ENCODE peak calls at places on chromosome 6, in nine cellular contexts. One of them, this sample, is unnamed.

GRCh38 chr6:169722362-169723199 is 1.7 kb downstream of the PHF10 start:
- DNase-seq in pancreas: peak
- DNase-seq in endothelial cell: peak
- DNase-seq in nephron progenitor cell: peak
- DNase-seq in H9: peak
- DNase-seq in IMR-90: peak
- DNase-seq in breast epithelium: peak
- DNase-seq in ovary: peak
- DNase-seq in WERI-Rb-1: no peak
- DNase-seq in this sample: no peak

GRCh38 chr6:163520956-163521355 is 106.4 kb downstream of the QKI start:
- DNase-seq in pancreas: no peak
- DNase-seq in endothelial cell: no peak
- DNase-seq in nephron progenitor cell: no peak
- DNase-seq in H9: no peak
- DNase-seq in IMR-90: no peak
- DNase-seq in breast epithelium: no peak
- DNase-seq in ovary: no peak
- DNase-seq in WERI-Rb-1: no peak
- DNase-seq in this sample: no peak

GRCh38 chr6:114281496-114281895 is 61.3 kb downstream of the HS3ST5 start:
- DNase-seq in pancreas: no peak
- DNase-seq in endothelial cell: no peak
- DNase-seq in nephron progenitor cell: no peak
- DNase-seq in H9: no peak
- DNase-seq in IMR-90: no peak
- DNase-seq in breast epithelium: no peak
- DNase-seq in ovary: no peak
- DNase-seq in WERI-Rb-1: no peak
- DNase-seq in this sample: no peak

GRCh38 chr6:149031545-149032317 is 284.9 kb downstream of the UST start:
- DNase-seq in pancreas: no peak
- DNase-seq in endothelial cell: no peak
- DNase-seq in nephron progenitor cell: no peak
- DNase-seq in H9: no peak
- DNase-seq in IMR-90: peak
- DNase-seq in breast epithelium: peak
- DNase-seq in ovary: peak
- DNase-seq in WERI-Rb-1: no peak
- DNase-seq in this sample: no peak

GRCh38 chr6:32426338-32426737 is 13.3 kb upstream of the HLA-DRA start:
- DNase-seq in pancreas: no peak
- DNase-seq in endothelial cell: no peak
- DNase-seq in nephron progenitor cell: no peak
- DNase-seq in H9: no peak
- DNase-seq in IMR-90: no peak
- DNase-seq in breast epithelium: no peak
- DNase-seq in ovary: no peak
- DNase-seq in WERI-Rb-1: no peak
- DNase-seq in this sample: no peak

GRCh38 chr6:112160745-112161144 is 73.4 kb downstream of the FAM229B start:
- DNase-seq in pancreas: no peak
- DNase-seq in endothelial cell: no peak
- DNase-seq in nephron progenitor cell: no peak
- DNase-seq in H9: no peak
- DNase-seq in IMR-90: peak
- DNase-seq in breast epithelium: no peak
- DNase-seq in ovary: no peak
- DNase-seq in WERI-Rb-1: no peak
- DNase-seq in this sample: no peak

GRCh38 chr6:137112067-137112355 is 61.4 kb downstream of the IL22RA2 start:
- DNase-seq in pancreas: no peak
- DNase-seq in endothelial cell: no peak
- DNase-seq in nephron progenitor cell: no peak
- DNase-seq in H9: no peak
- DNase-seq in IMR-90: peak
- DNase-seq in breast epithelium: no peak
- DNase-seq in ovary: no peak
- DNase-seq in WERI-Rb-1: no peak
- DNase-seq in this sample: no peak

GRCh38 chr6:160393966-160394653 is 45.9 kb downstream of the SLC22A3 start:
- DNase-seq in pancreas: peak
- DNase-seq in endothelial cell: no peak
- DNase-seq in nephron progenitor cell: no peak
- DNase-seq in H9: peak
- DNase-seq in IMR-90: no peak
- DNase-seq in breast epithelium: no peak
- DNase-seq in ovary: no peak
- DNase-seq in WERI-Rb-1: no peak
- DNase-seq in this sample: no peak

GRCh38 chr6:148445620-148446019 is 103.0 kb downstream of the SASH1 start:
- DNase-seq in pancreas: no peak
- DNase-seq in endothelial cell: no peak
- DNase-seq in nephron progenitor cell: no peak
- DNase-seq in H9: no peak
- DNase-seq in IMR-90: peak
- DNase-seq in breast epithelium: no peak
- DNase-seq in ovary: no peak
- DNase-seq in WERI-Rb-1: no peak
- DNase-seq in this sample: no peak

GRCh38 chr6:24313477-24314141 is 44.2 kb downstream of the DCDC2 start:
- DNase-seq in pancreas: peak
- DNase-seq in endothelial cell: peak
- DNase-seq in nephron progenitor cell: no peak
- DNase-seq in H9: peak
- DNase-seq in IMR-90: peak
- DNase-seq in breast epithelium: no peak
- DNase-seq in ovary: no peak
- DNase-seq in WERI-Rb-1: no peak
- DNase-seq in this sample: no peak

GRCh38 chr6:126170433-126170832 is 169.5 kb upstream of the CENPW start:
- DNase-seq in pancreas: no peak
- DNase-seq in endothelial cell: no peak
- DNase-seq in nephron progenitor cell: no peak
- DNase-seq in H9: no peak
- DNase-seq in IMR-90: no peak
- DNase-seq in breast epithelium: no peak
- DNase-seq in ovary: no peak
- DNase-seq in WERI-Rb-1: no peak
- DNase-seq in this sample: no peak

GRCh38 chr6:126170875-126171489 is 168.9 kb upstream of the CENPW start:
- DNase-seq in pancreas: peak
- DNase-seq in endothelial cell: peak
- DNase-seq in nephron progenitor cell: no peak
- DNase-seq in H9: no peak
- DNase-seq in IMR-90: peak
- DNase-seq in breast epithelium: no peak
- DNase-seq in ovary: no peak
- DNase-seq in WERI-Rb-1: peak
- DNase-seq in this sample: no peak

GRCh38 chr6:126175251-126175650 is 164.7 kb upstream of the CENPW start:
- DNase-seq in pancreas: no peak
- DNase-seq in endothelial cell: no peak
- DNase-seq in nephron progenitor cell: no peak
- DNase-seq in H9: no peak
- DNase-seq in IMR-90: peak
- DNase-seq in breast epithelium: no peak
- DNase-seq in ovary: no peak
- DNase-seq in WERI-Rb-1: no peak
- DNase-seq in this sample: no peak

GRCh38 chr6:126174697-126175096 is 165.2 kb upstream of the CENPW start:
- DNase-seq in pancreas: no peak
- DNase-seq in endothelial cell: no peak
- DNase-seq in nephron progenitor cell: no peak
- DNase-seq in H9: no peak
- DNase-seq in IMR-90: no peak
- DNase-seq in breast epithelium: no peak
- DNase-seq in ovary: no peak
- DNase-seq in WERI-Rb-1: no peak
- DNase-seq in this sample: no peak

DNA sequence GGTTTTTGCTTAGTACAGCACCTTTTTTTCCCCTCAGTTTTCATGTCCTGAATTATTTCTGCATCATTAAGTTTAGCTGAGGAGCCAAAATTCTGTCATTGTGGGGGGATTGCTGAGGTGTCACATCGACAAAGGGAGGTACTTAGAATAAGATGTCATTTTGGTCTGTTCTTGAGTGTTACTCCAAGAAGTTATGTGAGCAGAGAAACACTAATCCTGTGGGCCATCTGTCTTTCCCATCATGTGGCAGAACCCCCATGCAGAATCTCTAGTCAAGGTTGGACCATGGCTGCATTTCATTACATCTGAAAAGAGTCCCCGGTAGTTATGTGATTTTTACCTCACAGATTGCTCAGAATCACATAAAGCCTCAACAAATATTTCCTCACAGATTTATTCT is 167.8 kb upstream of the CENPW start:
- DNase-seq in pancreas: no peak
- DNase-seq in endothelial cell: no peak
- DNase-seq in nephron progenitor cell: no peak
- DNase-seq in H9: no peak
- DNase-seq in IMR-90: no peak
- DNase-seq in breast epithelium: no peak
- DNase-seq in ovary: no peak
- DNase-seq in WERI-Rb-1: peak
- DNase-seq in this sample: no peak
- TF ChIP-seq CTCF in pancreas: no peak
- TF ChIP-seq CTCF in endothelial cell: no peak
- TF ChIP-seq CTCF in nephron progenitor cell: no peak
- TF ChIP-seq CTCF in H9: no peak
- TF ChIP-seq CTCF in IMR-90: no peak
- TF ChIP-seq CTCF in breast epithelium: no peak
- TF ChIP-seq CTCF in ovary: no peak
- TF ChIP-seq CTCF in WERI-Rb-1: no peak
- TF ChIP-seq CTCF in this sample: no peak

GRCh38 chr6:113187671-113188070 is 669.5 kb upstream of the MARCKS start:
- DNase-seq in pancreas: no peak
- DNase-seq in endothelial cell: no peak
- DNase-seq in nephron progenitor cell: no peak
- DNase-seq in H9: no peak
- DNase-seq in IMR-90: peak
- DNase-seq in breast epithelium: no peak
- DNase-seq in ovary: no peak
- DNase-seq in WERI-Rb-1: no peak
- DNase-seq in this sample: no peak

GRCh38 chr6:113185299-113185698 is 671.8 kb upstream of the MARCKS start:
- DNase-seq in pancreas: no peak
- DNase-seq in endothelial cell: no peak
- DNase-seq in nephron progenitor cell: no peak
- DNase-seq in H9: no peak
- DNase-seq in IMR-90: peak
- DNase-seq in breast epithelium: no peak
- DNase-seq in ovary: no peak
- DNase-seq in WERI-Rb-1: no peak
- DNase-seq in this sample: no peak

GRCh38 chr6:113194090-113194489 is 663.1 kb upstream of the MARCKS start:
- DNase-seq in pancreas: no peak
- DNase-seq in endothelial cell: no peak
- DNase-seq in nephron progenitor cell: no peak
- DNase-seq in H9: no peak
- DNase-seq in IMR-90: no peak
- DNase-seq in breast epithelium: no peak
- DNase-seq in ovary: no peak
- DNase-seq in WERI-Rb-1: no peak
- DNase-seq in this sample: no peak

GRCh38 chr6:113184736-113185135 is 672.4 kb upstream of the MARCKS start:
- DNase-seq in pancreas: peak
- DNase-seq in endothelial cell: no peak
- DNase-seq in nephron progenitor cell: no peak
- DNase-seq in H9: no peak
- DNase-seq in IMR-90: peak
- DNase-seq in breast epithelium: no peak
- DNase-seq in ovary: no peak
- DNase-seq in WERI-Rb-1: no peak
- DNase-seq in this sample: no peak

GRCh38 chr6:113190170-113190569 is 667.0 kb upstream of the MARCKS start:
- DNase-seq in pancreas: no peak
- DNase-seq in endothelial cell: peak
- DNase-seq in nephron progenitor cell: no peak
- DNase-seq in H9: no peak
- DNase-seq in IMR-90: no peak
- DNase-seq in breast epithelium: no peak
- DNase-seq in ovary: no peak
- DNase-seq in WERI-Rb-1: peak
- DNase-seq in this sample: no peak
- TF ChIP-seq CTCF in pancreas: no peak
- TF ChIP-seq CTCF in endothelial cell: no peak
- TF ChIP-seq CTCF in nephron progenitor cell: no peak
- TF ChIP-seq CTCF in H9: peak
- TF ChIP-seq CTCF in IMR-90: no peak
- TF ChIP-seq CTCF in breast epithelium: no peak
- TF ChIP-seq CTCF in ovary: no peak
- TF ChIP-seq CTCF in WERI-Rb-1: peak
- TF ChIP-seq CTCF in this sample: peak

DNA sequence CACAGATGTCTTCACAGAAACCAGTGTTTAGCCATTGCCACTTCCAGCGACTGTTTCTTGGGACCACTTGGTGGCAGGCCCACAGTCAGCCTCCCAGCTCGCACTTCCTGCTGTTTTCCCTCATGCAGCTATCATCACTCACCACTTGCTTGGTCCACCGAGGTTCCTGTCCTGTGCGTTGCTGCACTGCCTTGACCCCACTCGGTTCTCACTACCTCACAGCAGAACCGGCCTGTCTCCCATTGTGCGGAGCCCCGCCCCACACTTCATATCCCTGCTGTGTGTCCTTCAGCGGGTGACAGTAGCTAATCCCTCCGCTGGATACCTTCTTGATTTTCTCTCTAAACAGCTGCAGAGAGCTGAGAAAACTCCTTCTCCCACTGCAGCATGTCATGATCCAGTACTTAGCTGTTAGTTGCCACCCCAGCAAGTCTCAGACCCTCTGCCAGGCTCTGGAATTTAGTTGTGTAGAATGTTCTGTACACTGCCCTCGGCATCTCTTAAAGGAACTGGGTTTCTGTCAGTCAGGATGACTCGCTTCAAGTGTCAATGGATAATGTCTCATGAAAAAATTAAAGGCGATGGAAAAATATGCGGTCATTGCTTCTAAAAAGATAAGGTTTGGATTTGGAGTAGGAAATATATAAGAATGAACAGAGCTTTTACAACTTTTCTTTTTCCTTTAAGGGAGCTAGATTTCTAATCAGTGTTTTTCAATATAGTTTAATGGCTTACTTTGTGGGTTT is 208.0 kb downstream of the FARS2 start:
- DNase-seq in pancreas: no peak
- DNase-seq in endothelial cell: no peak
- DNase-seq in nephron progenitor cell: peak
- DNase-seq in H9: peak
- DNase-seq in IMR-90: no peak
- DNase-seq in breast epithelium: no peak
- DNase-seq in ovary: no peak
- DNase-seq in WERI-Rb-1: peak
- DNase-seq in this sample: no peak
- TF ChIP-seq CTCF in pancreas: no peak
- TF ChIP-seq CTCF in endothelial cell: no peak
- TF ChIP-seq CTCF in nephron progenitor cell: no peak
- TF ChIP-seq CTCF in H9: no peak
- TF ChIP-seq CTCF in IMR-90: no peak
- TF ChIP-seq CTCF in breast epithelium: no peak
- TF ChIP-seq CTCF in ovary: no peak
- TF ChIP-seq CTCF in WERI-Rb-1: peak
- TF ChIP-seq CTCF in this sample: no peak

GRCh38 chr6:158725704-158726103 is 75.8 kb downstream of the SYTL3 start:
- DNase-seq in pancreas: no peak
- DNase-seq in endothelial cell: no peak
- DNase-seq in nephron progenitor cell: no peak
- DNase-seq in H9: no peak
- DNase-seq in IMR-90: no peak
- DNase-seq in breast epithelium: no peak
- DNase-seq in ovary: no peak
- DNase-seq in WERI-Rb-1: no peak
- DNase-seq in this sample: no peak

GRCh38 chr6:158730175-158730907 is 80.5 kb downstream of the SYTL3 start:
- DNase-seq in pancreas: no peak
- DNase-seq in endothelial cell: no peak
- DNase-seq in nephron progenitor cell: no peak
- DNase-seq in H9: peak
- DNase-seq in IMR-90: no peak
- DNase-seq in breast epithelium: no peak
- DNase-seq in ovary: no peak
- DNase-seq in WERI-Rb-1: no peak
- DNase-seq in this sample: no peak
- TF ChIP-seq CTCF in pancreas: no peak
- TF ChIP-seq CTCF in endothelial cell: no peak
- TF ChIP-seq CTCF in nephron progenitor cell: no peak
- TF ChIP-seq CTCF in H9: peak
- TF ChIP-seq CTCF in IMR-90: no peak
- TF ChIP-seq CTCF in breast epithelium: no peak
- TF ChIP-seq CTCF in ovary: no peak
- TF ChIP-seq CTCF in WERI-Rb-1: no peak
- TF ChIP-seq CTCF in this sample: no peak